ENCODE peak calls at places on chromosomes 11 and 22, in five cellular contexts. S, H, V, B and W are unnamed samples.
A peak's percentile ranks its signal among the peaks of the same experiment; 100 is the strongest.

GRCh38 chr11:88861618-88862017 is 204.2 kb downstream of the GRM5 start:
- DNase-seq in S (no peak), H (no peak), V (no peak), B (no peak), W (no peak)

GRCh38 chr11:93849751-93850584 is 450 bp downstream of the VSTM5 start:
- DNase-seq in B (no peak), V (no peak), S (peak; percentile 52), H (no peak), W (no peak)

GRCh38 chr11:35567737-35568465 is 42.5 kb upstream of the PAMR1 start:
- DNase-seq in H (peak; percentile 55), S (no peak), B (no peak), V (no peak), W (no peak)

GRCh38 chr11:78192223-78192719 is 3.6 kb downstream of the USP35 start:
- DNase-seq in S (no peak), H (no peak), V (peak; percentile 72), B (no peak), W (no peak)

GRCh38 chr11:83528225-83528624 is 242.1 kb upstream of the CCDC90B start:
- DNase-seq in V (no peak), S (no peak), H (no peak), B (no peak), W (no peak)

GRCh38 chr11:75719089-75719638 is 1.5 kb downstream of the MOGAT2 start:
- DNase-seq in B (no peak), H (peak; percentile 46), V (no peak), S (no peak), W (no peak)

GRCh38 chr11:124895471-124895971 is 2.1 kb downstream of the ROBO4 start:
- DNase-seq in H (no peak), S (no peak), B (no peak), V (peak; percentile 63), W (no peak)

GRCh38 chr22:28505416-28506156 is 174.1 kb downstream of the TTC28 start:
- DNase-seq in S (peak; percentile 14), V (no peak), H (no peak), B (no peak), W (no peak)

GRCh38 chr11:61026121-61027031 is 54.9 kb downstream of the CD6 start:
- DNase-seq in H (no peak), V (no peak), S (no peak), B (no peak), W (no peak)

GRCh38 chr22:40193429-40194421 is 16.0 kb downstream of the TNRC6B start:
- DNase-seq in V (no peak), H (no peak), S (peak; percentile 69), B (no peak), W (no peak)

GRCh38 chr22:48045369-48045768 is 1282.9 kb downstream of the TBC1D22A start:
- DNase-seq in S (no peak), H (no peak), V (no peak), B (no peak), W (no peak)

GRCh38 chr22:23151827-23152226 is 6.5 kb downstream of the RAB36 start:
- DNase-seq in S (no peak), H (no peak), V (no peak), B (no peak), W (no peak)

GRCh38 chr11:11987503-11988022 is 20.9 kb downstream of the DKK3 start:
- DNase-seq in S (peak; percentile 50), B (peak; percentile 56), H (no peak), V (no peak), W (no peak)

GRCh38 chr11:72745511-72745910 is 6.7 kb downstream of the ARAP1 start:
- DNase-seq in B (no peak), H (no peak), V (no peak), S (no peak), W (no peak)

GRCh38 chr11:64624869-64625481 is 34.0 kb downstream of the SLC22A12 start:
- DNase-seq in V (no peak), B (no peak), S (no peak), H (no peak), W (no peak)

GRCh38 chr11:118790357-118791014 is 478 bp downstream of the DDX6 start:
- DNase-seq in H (peak; percentile 63), S (peak; percentile 56), B (no peak), V (peak; percentile 85), W (no peak)

GRCh38 chr11:14905104-14906033 is 13.3 kb upstream of the CYP2R1 start:
- DNase-seq in B (no peak), V (peak; percentile 71), S (peak; percentile 63), H (peak; percentile 19), W (no peak)

GRCh38 chr22:44116331-44116730 is 64.4 kb upstream of the PARVG start:
- DNase-seq in V (no peak), B (no peak), H (no peak), S (no peak), W (no peak)

GRCh38 chr11:2316169-2316962 is 14.6 kb downstream of the TSPAN32 start:
- DNase-seq in S (no peak), V (no peak), H (no peak), B (no peak), W (no peak)

GRCh38 chr11:94134651-94135512 is 6.2 kb downstream of the PANX1 start:
- DNase-seq in S (peak; percentile 89), B (peak; percentile 69), V (peak; percentile 89), H (no peak), W (peak; percentile 37)

GRCh38 chr11:116808262-116809175 is 14.6 kb downstream of the APOA4 start:
- DNase-seq in B (no peak), S (peak; percentile 84), V (no peak), H (peak; percentile 48), W (no peak)

GRCh38 chr22:46045459-46046298 is 68.7 kb upstream of the WNT7B start:
- DNase-seq in S (no peak), H (no peak), V (peak; percentile 93), B (no peak), W (no peak)
- H3K4me3 ChIP-seq in S (no peak overlapping the region), H (peak overlapping the region; percentile 95), V (peak overlapping the region; percentile 64), B (peak overlapping the region; percentile 52), W (no peak overlapping the region)

DNA sequence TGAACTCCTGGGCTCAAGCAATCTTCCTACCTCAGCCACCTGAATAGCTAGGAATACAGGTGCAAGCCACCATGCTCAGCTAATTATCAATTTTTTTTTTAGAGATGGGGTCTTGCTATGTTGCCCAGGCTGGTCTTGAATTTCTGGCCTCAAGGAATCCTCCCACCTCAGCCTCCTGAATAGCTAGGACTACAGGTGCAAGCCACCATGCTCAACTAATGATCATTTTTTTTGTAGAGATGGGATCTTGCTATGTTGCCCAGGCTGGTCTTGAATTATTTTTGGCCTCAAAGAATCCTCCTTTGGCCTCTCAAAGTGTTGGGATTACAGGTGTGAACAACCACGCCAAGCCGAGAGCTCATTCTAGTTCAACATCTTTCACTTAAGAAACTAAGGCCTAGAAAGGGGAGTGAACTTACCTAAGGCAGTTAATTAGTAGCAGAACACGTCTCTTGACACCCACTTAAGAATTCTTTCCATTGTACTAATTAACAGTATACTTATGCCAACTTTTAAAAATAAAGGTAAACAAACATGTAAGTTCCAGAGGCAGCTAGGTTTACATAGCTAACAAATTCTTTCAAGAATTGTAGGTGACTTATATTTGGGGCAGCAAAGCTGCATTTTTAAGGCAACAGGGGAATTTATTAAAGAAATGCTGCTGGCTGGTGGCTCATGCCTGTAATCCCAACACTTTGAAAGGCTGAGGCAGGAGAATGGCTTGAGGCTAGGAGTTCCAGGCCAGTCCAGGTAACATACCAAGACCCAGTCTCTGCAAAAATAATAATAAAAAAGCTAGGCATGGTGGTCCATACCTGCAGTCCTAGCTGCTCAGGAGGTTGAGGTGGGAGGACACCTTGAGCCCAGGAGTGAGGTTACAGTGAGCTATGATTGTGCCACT is 9.6 kb downstream of the ZBED5 start:
- DNase-seq in H (no peak), B (no peak), V (no peak), S (no peak), W (no peak)
- TF ChIP-seq CTCF in H (no peak), B (no peak), V (no peak), S (no peak), W (no peak)

GRCh38 chr11:67287355-67288197 is 1.5 kb upstream of the ANKRD13D start:
- DNase-seq in B (no peak), V (no peak), H (no peak), S (no peak), W (no peak)
- H3K4me3 ChIP-seq in B (peak overlapping the region; percentile 52), V (peak overlapping the region; percentile 73), H (no peak overlapping the region), S (no peak overlapping the region), W (no peak overlapping the region)

GRCh38 chr11:68691402-68691784 is 7.0 kb downstream of the GAL start:
- DNase-seq in S (no peak), V (no peak), H (no peak), B (no peak), W (no peak)
- TF ChIP-seq CTCF in S (no peak), V (no peak), H (no peak), B (no peak), W (no peak)

DNA sequence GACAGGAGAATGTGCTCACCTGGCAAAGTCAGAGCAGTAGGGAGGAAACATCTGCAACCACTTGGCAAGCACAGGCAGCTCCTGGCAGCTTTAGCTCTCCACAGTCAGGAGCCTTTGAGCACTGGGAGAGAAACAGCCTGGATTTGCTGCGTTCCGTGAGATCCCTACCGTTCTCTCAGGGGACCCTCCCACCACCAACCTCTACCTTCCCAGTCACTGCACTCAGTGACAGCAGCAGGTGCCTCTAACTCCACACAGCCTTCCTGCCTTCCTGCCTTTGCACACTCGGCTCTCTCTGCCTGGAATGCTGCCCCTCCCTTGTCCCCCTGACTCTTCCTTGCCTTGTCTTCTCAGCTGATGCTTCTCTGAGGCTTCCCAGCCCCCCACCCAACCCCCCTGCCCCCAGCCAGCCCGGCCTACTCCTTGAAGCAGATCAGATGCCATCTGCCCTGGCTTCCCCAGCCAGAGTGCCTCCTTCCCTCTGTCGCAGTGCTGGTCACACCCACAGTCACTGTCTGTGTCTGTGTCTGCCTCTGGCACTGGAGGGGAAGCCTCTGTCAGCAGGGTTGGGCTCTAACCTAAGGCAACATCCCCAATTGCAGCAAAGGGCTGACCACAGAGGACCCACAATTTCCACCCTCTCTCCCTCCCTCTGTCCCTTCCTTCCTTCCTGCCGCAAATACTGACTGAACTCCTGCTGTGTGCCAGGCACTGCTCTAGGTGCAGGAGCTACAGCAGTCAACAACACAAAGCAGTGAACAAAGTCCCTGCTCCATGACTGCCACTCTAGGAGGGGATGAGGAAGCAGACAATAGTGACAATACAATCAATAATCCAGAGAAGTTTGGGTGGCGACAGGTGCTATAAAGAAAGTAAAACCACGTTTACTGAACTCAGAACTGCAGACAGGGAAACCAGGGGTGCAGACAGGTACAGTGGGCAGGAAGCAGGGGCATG is 14.8 kb upstream of the TSKU start:
- DNase-seq in V (no peak), H (peak; percentile 72), S (peak; percentile 34), B (no peak), W (no peak)
- H3K4me3 ChIP-seq in V (no peak overlapping the region), H (no peak overlapping the region), S (no peak overlapping the region), B (no peak overlapping the region), W (no peak overlapping the region)

DNA sequence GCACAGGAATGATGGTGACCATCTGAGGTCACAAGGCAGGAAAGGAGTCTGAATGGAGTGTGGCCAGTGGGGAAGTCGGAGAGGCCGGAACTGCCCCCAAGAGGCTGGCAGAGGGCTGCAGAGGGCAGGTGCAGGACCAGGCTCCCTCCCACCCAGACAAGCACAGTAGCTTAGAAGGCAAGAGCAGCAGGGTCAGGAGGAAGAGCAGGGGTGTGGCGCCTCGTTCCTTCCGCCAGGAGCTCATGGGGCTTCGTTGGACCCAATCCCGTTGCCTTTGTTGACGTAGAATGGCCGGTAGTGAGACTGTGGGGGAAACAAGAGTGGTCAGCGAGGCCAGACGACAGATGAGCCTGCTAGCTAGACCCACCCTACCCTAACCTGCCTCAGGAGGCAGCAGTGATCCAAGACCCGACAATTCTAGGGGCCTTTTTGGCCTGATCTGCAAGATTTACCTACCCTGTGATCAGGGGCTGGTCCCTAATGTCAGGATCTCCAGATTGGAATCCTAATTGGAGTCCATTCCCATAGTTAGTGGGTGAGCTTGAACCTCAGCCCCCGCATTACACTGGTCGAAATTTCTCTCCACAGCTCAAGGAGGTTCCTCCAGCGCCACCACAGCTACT is 25.6 kb downstream of the TRIM29 start:
- DNase-seq in B (no peak), V (no peak), S (no peak), H (no peak), W (no peak)
- TF ChIP-seq CTCF in B (no peak), V (no peak), S (no peak), H (no peak), W (peak; percentile 18)